ENCODE peak calls at places on chromosomes 6 and 20, in ten cellular contexts. H, D, A, J, T, E, Z, O, V and G are unnamed samples.

GRCh38 chr6:16319813-16320532 is 81.6 kb downstream of the GMPR start:
- DNase-seq in H (peak), D (no peak), A (peak), J (peak), T (peak), E (peak), Z (peak), O (peak), V (peak), G (no peak)

GRCh38 chr6:154605207-154605877 is 94.9 kb upstream of the CNKSR3 start:
- DNase-seq in H (no peak), D (no peak), A (no peak), J (no peak), T (no peak), E (no peak), Z (no peak), O (no peak), V (no peak), G (no peak)

GRCh38 chr6:140043762-140044378 is 669.4 kb upstream of the CITED2 start:
- DNase-seq in H (no peak), D (no peak), A (peak), J (no peak), T (no peak), E (peak), Z (no peak), O (no peak), V (peak), G (no peak)

GRCh38 chr6:45031601-45032000 is 296.5 kb upstream of the RUNX2 start:
- DNase-seq in H (no peak), D (no peak), A (no peak), J (no peak), T (no peak), E (no peak), Z (no peak), O (no peak), V (no peak), G (no peak)

GRCh38 chr20:34574426-34574825 is 15.9 kb downstream of the MAP1LC3A start:
- DNase-seq in H (no peak), D (no peak), A (no peak), J (peak), T (no peak), E (no peak), Z (no peak), O (no peak), V (no peak), G (no peak)

GRCh38 chr6:106939848-106940247 is 34.7 kb downstream of the CD24 start:
- DNase-seq in H (no peak), D (no peak), A (no peak), J (no peak), T (no peak), E (no peak), Z (no peak), O (no peak), V (no peak), G (no peak)

GRCh38 chr20:46610145-46610544 is 41.1 kb downstream of the SLC13A3 start:
- DNase-seq in H (no peak), D (no peak), A (no peak), J (no peak), T (no peak), E (no peak), Z (no peak), O (no peak), V (no peak), G (no peak)

GRCh38 chr6:45929421-45930361 is 86.0 kb downstream of the CLIC5 start:
- DNase-seq in H (no peak), D (peak), A (no peak), J (no peak), T (no peak), E (no peak), Z (no peak), O (no peak), V (peak), G (no peak)

GRCh38 chr6:68139130-68139529 is 496.0 kb upstream of the ADGRB3 start:
- DNase-seq in H (no peak), D (no peak), A (no peak), J (no peak), T (no peak), E (no peak), Z (no peak), O (no peak), V (no peak), G (no peak)

GRCh38 chr6:78810146-78810545 is 57.2 kb upstream of the IRAK1BP1 start:
- DNase-seq in H (peak), D (no peak), A (peak), J (no peak), T (no peak), E (peak), Z (no peak), O (no peak), V (peak), G (no peak)

GRCh38 chr20:34062651-34063482 is 49.2 kb downstream of the EIF2S2 start:
- DNase-seq in H (no peak), D (no peak), A (no peak), J (no peak), T (no peak), E (peak), Z (no peak), O (no peak), V (peak), G (no peak)

GRCh38 chr6:45699663-45700062 is 316.0 kb downstream of the CLIC5 start:
- DNase-seq in H (no peak), D (no peak), A (no peak), J (no peak), T (no peak), E (no peak), Z (no peak), O (no peak), V (peak), G (no peak)

GRCh38 chr20:62266340-62266739 is 28.0 kb downstream of the OSBPL2 start:
- DNase-seq in H (peak), D (no peak), A (no peak), J (peak), T (no peak), E (no peak), Z (no peak), O (no peak), V (peak), G (no peak)

GRCh38 chr6:392441-393390 is 1.2 kb downstream of the IRF4 start:
- DNase-seq in H (no peak), D (peak), A (no peak), J (no peak), T (peak), E (no peak), Z (peak), O (no peak), V (no peak), G (no peak)

GRCh38 chr6:113490356-113490755 is 366.8 kb upstream of the MARCKS start:
- DNase-seq in H (no peak), D (no peak), A (no peak), J (no peak), T (no peak), E (no peak), Z (no peak), O (no peak), V (no peak), G (no peak)

GRCh38 chr6:18997375-18997826 is 610.3 kb downstream of the RNF144B start:
- DNase-seq in H (peak), D (no peak), A (peak), J (no peak), T (no peak), E (peak), Z (no peak), O (no peak), V (peak), G (no peak)

GRCh38 chr20:43190332-43190953 is 737 bp upstream of the PTPRT start:
- DNase-seq in H (no peak), D (no peak), A (no peak), J (no peak), T (no peak), E (no peak), Z (no peak), O (no peak), V (no peak), G (no peak)

GRCh38 chr6:3193102-3193837 is 34.2 kb downstream of the TUBB2B start:
- DNase-seq in H (no peak), D (peak), A (no peak), J (no peak), T (no peak), E (no peak), Z (no peak), O (no peak), V (no peak), G (no peak)

GRCh38 chr6:159761135-159761872 is 541 bp upstream of the ACAT2 start:
- DNase-seq in H (peak), D (no peak), A (peak), J (peak), T (peak), E (peak), Z (peak), O (no peak), V (peak), G (no peak)

GRCh38 chr6:132461958-132462357 is 51.0 kb downstream of the STX7 start:
- DNase-seq in H (no peak), D (no peak), A (no peak), J (no peak), T (no peak), E (no peak), Z (no peak), O (no peak), V (no peak), G (no peak)

GRCh38 chr6:99334526-99335127 is 14.8 kb downstream of the FAXC start:
- DNase-seq in H (peak), D (no peak), A (peak), J (no peak), T (no peak), E (peak), Z (no peak), O (no peak), V (peak), G (no peak)

GRCh38 chr20:23937303-23938117 is 51.1 kb downstream of the GGTLC1 start:
- DNase-seq in H (peak), D (no peak), A (peak), J (peak), T (peak), E (peak), Z (no peak), O (peak), V (peak), G (peak)

GRCh38 chr20:50260480-50261221 is 70.0 kb downstream of the CEBPB start:
- DNase-seq in H (no peak), D (no peak), A (no peak), J (no peak), T (no peak), E (no peak), Z (peak), O (no peak), V (peak), G (no peak)

GRCh38 chr6:93424303-93425064 is 5.1 kb upstream of the EPHA7 start:
- DNase-seq in H (no peak), D (no peak), A (peak), J (no peak), T (no peak), E (peak), Z (no peak), O (no peak), V (no peak), G (no peak)

GRCh38 chr20:59561614-59562277 is 42.6 kb upstream of the PHACTR3 start:
- DNase-seq in H (no peak), D (no peak), A (no peak), J (no peak), T (no peak), E (no peak), Z (no peak), O (no peak), V (no peak), G (no peak)